ENCODE peak calls at places on chromosomes 7 and 10, in nine cellular contexts. One of them, this sample, is unnamed.

GRCh38 chr7:107815254-107815882 is 12.3 kb upstream of the SLC26A3 start:
- DNase-seq in mammary epithelial cell: no peak
- DNase-seq in OCI-LY7: no peak
- DNase-seq in hepatocyte: no peak
- DNase-seq in fibroblast of lung: no peak
- DNase-seq in K562: no peak
- DNase-seq in PC-3: no peak
- DNase-seq in endothelial cell of umbilical vein: no peak
- DNase-seq in H1: no peak
- DNase-seq in this sample: no peak

GRCh38 chr10:62332406-62332805 is 41.8 kb upstream of the ZNF365 start:
- DNase-seq in mammary epithelial cell: no peak
- DNase-seq in OCI-LY7: no peak
- DNase-seq in hepatocyte: no peak
- DNase-seq in fibroblast of lung: no peak
- DNase-seq in K562: no peak
- DNase-seq in PC-3: no peak
- DNase-seq in endothelial cell of umbilical vein: no peak
- DNase-seq in H1: no peak
- DNase-seq in this sample: no peak

GRCh38 chr7:100503350-100503735 is 19.6 kb downstream of the NYAP1 start:
- DNase-seq in mammary epithelial cell: no peak
- DNase-seq in OCI-LY7: no peak
- DNase-seq in hepatocyte: peak; percentile 12
- DNase-seq in fibroblast of lung: peak; percentile 23
- DNase-seq in K562: no peak
- DNase-seq in PC-3: no peak
- DNase-seq in endothelial cell of umbilical vein: no peak
- DNase-seq in H1: no peak
- DNase-seq in this sample: no peak

GRCh38 chr10:125283191-125283590 is 122.8 kb upstream of the CTBP2 start:
- DNase-seq in mammary epithelial cell: no peak
- DNase-seq in OCI-LY7: no peak
- DNase-seq in hepatocyte: peak; percentile 16
- DNase-seq in fibroblast of lung: no peak
- DNase-seq in K562: no peak
- DNase-seq in PC-3: no peak
- DNase-seq in endothelial cell of umbilical vein: no peak
- DNase-seq in H1: no peak
- DNase-seq in this sample: no peak

GRCh38 chr7:7264306-7265040 is 82.1 kb downstream of the C1GALT1 start:
- DNase-seq in mammary epithelial cell: no peak
- DNase-seq in OCI-LY7: no peak
- DNase-seq in hepatocyte: no peak
- DNase-seq in fibroblast of lung: no peak
- DNase-seq in K562: no peak
- DNase-seq in PC-3: no peak
- DNase-seq in endothelial cell of umbilical vein: no peak
- DNase-seq in H1: no peak
- DNase-seq in this sample: no peak

GRCh38 chr10:123287594-123288247 is 133.5 kb downstream of the BUB3 start:
- DNase-seq in mammary epithelial cell: peak; percentile 96
- DNase-seq in OCI-LY7: no peak
- DNase-seq in hepatocyte: no peak
- DNase-seq in fibroblast of lung: no peak
- DNase-seq in K562: no peak
- DNase-seq in PC-3: peak; percentile 85
- DNase-seq in endothelial cell of umbilical vein: no peak
- DNase-seq in H1: no peak
- DNase-seq in this sample: peak; percentile 54

GRCh38 chr7:65503434-65504152 is 129.9 kb downstream of the ZNF92 start:
- DNase-seq in mammary epithelial cell: no peak
- DNase-seq in OCI-LY7: peak; percentile 35
- DNase-seq in hepatocyte: no peak
- DNase-seq in fibroblast of lung: no peak
- DNase-seq in K562: no peak
- DNase-seq in PC-3: no peak
- DNase-seq in endothelial cell of umbilical vein: no peak
- DNase-seq in H1: no peak
- DNase-seq in this sample: no peak

GRCh38 chr10:47287365-47287802 is 12.6 kb upstream of the GDF10 start:
- DNase-seq in mammary epithelial cell: no peak
- DNase-seq in OCI-LY7: no peak
- DNase-seq in hepatocyte: peak; percentile 25
- DNase-seq in fibroblast of lung: no peak
- DNase-seq in K562: no peak
- DNase-seq in PC-3: peak; percentile 3
- DNase-seq in endothelial cell of umbilical vein: no peak
- DNase-seq in H1: no peak
- DNase-seq in this sample: no peak

GRCh38 chr10:117254338-117254737 is 13.4 kb downstream of the SLC18A2 start:
- DNase-seq in mammary epithelial cell: no peak
- DNase-seq in OCI-LY7: no peak
- DNase-seq in hepatocyte: no peak
- DNase-seq in fibroblast of lung: no peak
- DNase-seq in K562: no peak
- DNase-seq in PC-3: no peak
- DNase-seq in endothelial cell of umbilical vein: no peak
- DNase-seq in H1: no peak
- DNase-seq in this sample: no peak

GRCh38 chr7:105454058-105454739 is 65.5 kb upstream of the SRPK2 start:
- DNase-seq in mammary epithelial cell: peak; percentile 68
- DNase-seq in OCI-LY7: no peak
- DNase-seq in hepatocyte: no peak
- DNase-seq in fibroblast of lung: peak; percentile 58
- DNase-seq in K562: no peak
- DNase-seq in PC-3: peak; percentile 58
- DNase-seq in endothelial cell of umbilical vein: no peak
- DNase-seq in H1: no peak
- DNase-seq in this sample: peak; percentile 49

GRCh38 chr7:105448181-105448580 is 59.5 kb upstream of the SRPK2 start:
- DNase-seq in mammary epithelial cell: no peak
- DNase-seq in OCI-LY7: no peak
- DNase-seq in hepatocyte: no peak
- DNase-seq in fibroblast of lung: no peak
- DNase-seq in K562: no peak
- DNase-seq in PC-3: no peak
- DNase-seq in endothelial cell of umbilical vein: no peak
- DNase-seq in H1: no peak
- DNase-seq in this sample: no peak

GRCh38 chr7:105452085-105452484 is 63.4 kb upstream of the SRPK2 start:
- DNase-seq in mammary epithelial cell: no peak
- DNase-seq in OCI-LY7: no peak
- DNase-seq in hepatocyte: no peak
- DNase-seq in fibroblast of lung: no peak
- DNase-seq in K562: no peak
- DNase-seq in PC-3: no peak
- DNase-seq in endothelial cell of umbilical vein: no peak
- DNase-seq in H1: no peak
- DNase-seq in this sample: no peak

GRCh38 chr7:105454921-105455320 is 66.2 kb upstream of the SRPK2 start:
- DNase-seq in mammary epithelial cell: peak; percentile 58
- DNase-seq in OCI-LY7: no peak
- DNase-seq in hepatocyte: no peak
- DNase-seq in fibroblast of lung: no peak
- DNase-seq in K562: no peak
- DNase-seq in PC-3: no peak
- DNase-seq in endothelial cell of umbilical vein: peak; percentile 24
- DNase-seq in H1: no peak
- DNase-seq in this sample: peak; percentile 38

DNA sequence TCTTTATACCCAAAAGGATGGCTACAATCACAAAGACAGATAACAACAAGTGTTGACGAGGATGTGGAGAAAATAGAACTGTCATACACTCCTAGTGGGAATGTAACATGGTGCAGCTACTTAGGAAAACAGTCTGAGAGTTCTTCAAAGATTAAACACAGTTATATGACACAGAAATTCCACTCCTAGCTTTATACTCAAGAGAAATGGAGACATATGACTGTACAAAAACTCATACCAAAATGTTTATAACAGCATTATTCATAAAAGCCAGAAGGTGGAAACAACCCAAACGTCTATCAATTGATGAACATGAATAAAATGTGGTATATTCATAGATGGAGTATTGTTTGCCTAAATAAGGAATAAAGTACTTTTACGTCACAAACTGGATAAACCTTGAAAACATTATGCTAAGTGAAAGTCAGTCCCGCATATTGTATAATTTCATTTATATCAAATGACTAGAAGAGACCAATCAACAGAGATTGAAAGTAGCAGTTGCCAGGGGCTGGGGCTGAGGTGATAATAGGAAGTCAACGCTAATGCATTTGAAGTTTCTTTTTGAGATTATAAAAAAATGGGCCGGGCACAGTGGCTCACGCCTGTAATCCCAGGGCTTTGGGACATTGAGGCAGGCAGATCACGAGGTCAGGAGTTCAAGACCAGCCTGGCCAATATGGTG is 61.6 kb upstream of the SRPK2 start:
- DNase-seq in mammary epithelial cell: no peak
- DNase-seq in OCI-LY7: no peak
- DNase-seq in hepatocyte: no peak
- DNase-seq in fibroblast of lung: no peak
- DNase-seq in K562: no peak
- DNase-seq in PC-3: no peak
- DNase-seq in endothelial cell of umbilical vein: no peak
- DNase-seq in H1: no peak
- DNase-seq in this sample: no peak
- H3K79me2 ChIP-seq in mammary epithelial cell: no peaks in the 10 kb centered on the region
- H3K79me2 ChIP-seq in OCI-LY7: no peaks in the 10 kb centered on the region
- H3K79me2 ChIP-seq in hepatocyte: no peaks in the 10 kb centered on the region
- H3K79me2 ChIP-seq in fibroblast of lung: no peaks in the 10 kb centered on the region
- H3K79me2 ChIP-seq in K562: no peaks in the 10 kb centered on the region
- H3K79me2 ChIP-seq in PC-3: no peaks in the 10 kb centered on the region
- H3K79me2 ChIP-seq in endothelial cell of umbilical vein: no peaks in the 10 kb centered on the region
- H3K79me2 ChIP-seq in H1: no peaks in the 10 kb centered on the region
- H3K79me2 ChIP-seq in this sample: no peaks in the 10 kb centered on the region

GRCh38 chr7:143256325-143256724 is 6.9 kb upstream of the GSTK1 start:
- DNase-seq in mammary epithelial cell: no peak
- DNase-seq in OCI-LY7: no peak
- DNase-seq in hepatocyte: no peak
- DNase-seq in fibroblast of lung: no peak
- DNase-seq in K562: peak; percentile 68
- DNase-seq in PC-3: no peak
- DNase-seq in endothelial cell of umbilical vein: no peak
- DNase-seq in H1: no peak
- DNase-seq in this sample: no peak
- TF ChIP-seq CTCF in mammary epithelial cell: peak; percentile 18
- TF ChIP-seq CTCF in OCI-LY7: no peak
- TF ChIP-seq CTCF in hepatocyte: no peak
- TF ChIP-seq CTCF in fibroblast of lung: no peak
- TF ChIP-seq CTCF in K562: peak; percentile 68
- TF ChIP-seq CTCF in PC-3: no peak
- TF ChIP-seq CTCF in endothelial cell of umbilical vein: no peak
- TF ChIP-seq CTCF in H1: peak; percentile 38
- TF ChIP-seq CTCF in this sample: no peak

GRCh38 chr7:90723233-90723632 is 127.1 kb downstream of the CDK14 start:
- DNase-seq in mammary epithelial cell: peak; percentile 5
- DNase-seq in OCI-LY7: peak; percentile 53
- DNase-seq in hepatocyte: no peak
- DNase-seq in fibroblast of lung: no peak
- DNase-seq in K562: no peak
- DNase-seq in PC-3: no peak
- DNase-seq in endothelial cell of umbilical vein: no peak
- DNase-seq in H1: no peak
- DNase-seq in this sample: no peak

GRCh38 chr7:90726120-90726519 is 130.0 kb downstream of the CDK14 start:
- DNase-seq in mammary epithelial cell: peak; percentile 41
- DNase-seq in OCI-LY7: no peak
- DNase-seq in hepatocyte: no peak
- DNase-seq in fibroblast of lung: peak; percentile 41
- DNase-seq in K562: no peak
- DNase-seq in PC-3: no peak
- DNase-seq in endothelial cell of umbilical vein: no peak
- DNase-seq in H1: no peak
- DNase-seq in this sample: no peak

GRCh38 chr7:90720970-90721768 is 125.0 kb downstream of the CDK14 start:
- DNase-seq in mammary epithelial cell: peak; percentile 36
- DNase-seq in OCI-LY7: peak; percentile 67
- DNase-seq in hepatocyte: peak; percentile 74
- DNase-seq in fibroblast of lung: peak; percentile 81
- DNase-seq in K562: no peak
- DNase-seq in PC-3: no peak
- DNase-seq in endothelial cell of umbilical vein: peak; percentile 73
- DNase-seq in H1: no peak
- DNase-seq in this sample: no peak

GRCh38 chr7:90721869-90722431 is 125.8 kb downstream of the CDK14 start:
- DNase-seq in mammary epithelial cell: no peak
- DNase-seq in OCI-LY7: no peak
- DNase-seq in hepatocyte: no peak
- DNase-seq in fibroblast of lung: no peak
- DNase-seq in K562: no peak
- DNase-seq in PC-3: no peak
- DNase-seq in endothelial cell of umbilical vein: no peak
- DNase-seq in H1: no peak
- DNase-seq in this sample: no peak

DNA sequence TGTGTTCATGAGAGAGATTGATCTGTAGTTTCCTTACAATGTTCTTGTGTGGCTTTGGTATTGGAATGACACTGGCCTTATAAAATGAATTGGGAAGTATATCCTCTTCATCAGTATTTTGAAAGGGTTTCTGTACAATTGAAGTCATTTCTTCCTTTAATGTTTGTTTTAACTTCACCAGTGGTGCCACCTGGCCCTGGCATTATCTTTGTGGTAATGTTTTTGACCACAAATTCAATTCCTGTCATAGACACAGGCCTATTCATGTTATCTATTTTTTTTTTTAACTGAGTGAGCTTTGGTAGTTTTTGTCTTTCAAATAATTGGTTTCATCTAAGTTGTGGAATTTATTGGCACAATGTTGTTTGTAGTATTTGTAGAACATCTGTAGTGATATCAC is 127.7 kb downstream of the CDK14 start:
- DNase-seq in mammary epithelial cell: peak; percentile 52
- DNase-seq in OCI-LY7: peak; percentile 51
- DNase-seq in hepatocyte: no peak
- DNase-seq in fibroblast of lung: no peak
- DNase-seq in K562: no peak
- DNase-seq in PC-3: no peak
- DNase-seq in endothelial cell of umbilical vein: no peak
- DNase-seq in H1: no peak
- DNase-seq in this sample: no peak
- H3K79me2 ChIP-seq in mammary epithelial cell: peaks cover 21% of the 10 kb centered on the region
- H3K79me2 ChIP-seq in OCI-LY7: peaks cover 100% of the 10 kb centered on the region
- H3K79me2 ChIP-seq in hepatocyte: peaks cover 40% of the 10 kb centered on the region
- H3K79me2 ChIP-seq in fibroblast of lung: peaks cover 16% of the 10 kb centered on the region
- H3K79me2 ChIP-seq in K562: no peaks in the 10 kb centered on the region
- H3K79me2 ChIP-seq in PC-3: no peaks in the 10 kb centered on the region
- H3K79me2 ChIP-seq in endothelial cell of umbilical vein: peaks cover 15% of the 10 kb centered on the region
- H3K79me2 ChIP-seq in H1: no peaks in the 10 kb centered on the region
- H3K79me2 ChIP-seq in this sample: no peaks in the 10 kb centered on the region

DNA sequence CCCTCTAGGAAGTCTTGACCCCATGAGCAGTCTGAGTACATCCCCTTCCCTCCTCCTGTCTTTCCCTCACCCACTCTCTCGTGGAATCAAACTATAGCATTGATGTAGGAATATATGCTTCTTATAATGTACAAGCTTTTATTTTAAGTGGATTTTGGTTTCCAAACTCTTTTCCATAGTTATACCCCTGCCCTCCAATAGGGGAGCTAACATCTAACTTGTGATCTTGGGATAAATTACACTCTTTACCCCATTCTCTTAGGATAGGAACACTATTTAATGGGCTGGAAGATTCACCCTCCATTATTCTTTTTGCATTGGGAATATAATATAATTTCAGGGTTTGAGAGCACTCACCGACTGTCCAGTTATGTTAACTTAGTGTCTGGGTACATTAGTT is 465.9 kb downstream of the GATA3 start:
- DNase-seq in mammary epithelial cell: no peak
- DNase-seq in OCI-LY7: no peak
- DNase-seq in hepatocyte: no peak
- DNase-seq in fibroblast of lung: no peak
- DNase-seq in K562: no peak
- DNase-seq in PC-3: no peak
- DNase-seq in endothelial cell of umbilical vein: no peak
- DNase-seq in H1: no peak
- DNase-seq in this sample: no peak
- TF ChIP-seq CTCF in mammary epithelial cell: peak; percentile 36
- TF ChIP-seq CTCF in OCI-LY7: peak; percentile 26
- TF ChIP-seq CTCF in hepatocyte: no peak
- TF ChIP-seq CTCF in fibroblast of lung: no peak
- TF ChIP-seq CTCF in K562: no peak
- TF ChIP-seq CTCF in PC-3: peak; percentile 32
- TF ChIP-seq CTCF in endothelial cell of umbilical vein: no peak
- TF ChIP-seq CTCF in H1: no peak
- TF ChIP-seq CTCF in this sample: no peak